ENCODE peak calls at places on chromosomes 4 and X, in eight cellular contexts. P is mammary epithelial cell; Z is CD8-positive, alpha-beta T cell; O is CD8-positive, alpha-beta memory T cell; D is endodermal cell; Q is stomach; W is Panc1; E is prostate gland. T is an unnamed sample.

GRCh38 chrX:78625292-78625909 is 33.7 kb downstream of the RTL3 start:
- DNase-seq in P (no peak), Z (no peak), O (no peak), D (no peak), Q (no peak), W (no peak), E (no peak), T (no peak)

GRCh38 chrX:107878106-107878505 is 52.4 kb downstream of the MID2 start:
- DNase-seq in P (no peak), Z (no peak), O (no peak), D (no peak), Q (no peak), W (no peak), E (no peak), T (no peak)

GRCh38 chrX:125826080-125826479 is 340.0 kb downstream of the DCAF12L2 start:
- DNase-seq in P (no peak), Z (no peak), O (no peak), D (no peak), Q (no peak), W (no peak), E (no peak), T (no peak)

GRCh38 chr4:75723117-75723801 is 1.1 kb upstream of the USO1 start:
- DNase-seq in P (peak), Z (no peak), O (no peak), D (no peak), Q (no peak), W (no peak), E (no peak), T (no peak)

GRCh38 chr4:41135761-41136160 is 78.6 kb downstream of the APBB2 start:
- DNase-seq in P (peak), Z (no peak), O (no peak), D (no peak), Q (no peak), W (no peak), E (no peak), T (no peak)

GRCh38 chrX:152640039-152640818 is 2.5 kb downstream of the GABRQ start:
- DNase-seq in P (no peak), Z (no peak), O (no peak), D (no peak), Q (no peak), W (no peak), E (no peak), T (no peak)

GRCh38 chrX:17547658-17548057 is 172.7 kb downstream of the NHS start:
- DNase-seq in P (peak), Z (no peak), O (no peak), D (no peak), Q (peak), W (no peak), E (no peak), T (no peak)

GRCh38 chr4:176563591-176563990 is 229.1 kb downstream of the VEGFC start:
- DNase-seq in P (no peak), Z (no peak), O (no peak), D (no peak), Q (no peak), W (no peak), E (no peak), T (no peak)

GRCh38 chrX:79369871-79370270 is 2.7 kb upstream of the ITM2A start:
- DNase-seq in P (no peak), Z (no peak), O (no peak), D (no peak), Q (no peak), W (no peak), E (no peak), T (no peak)

GRCh38 chrX:140917354-140918115 is 84.9 kb upstream of the SPANXB1 start:
- DNase-seq in P (no peak), Z (no peak), O (no peak), D (no peak), Q (no peak), W (no peak), E (no peak), T (no peak)

GRCh38 chr4:185424905-185425599 is 712 bp downstream of the UFSP2 start:
- DNase-seq in P (peak), Z (no peak), O (peak), D (peak), Q (no peak), W (no peak), E (peak), T (no peak)

GRCh38 chr4:180808862-180809261 is 1434.3 kb upstream of the TENM3 start:
- DNase-seq in P (no peak), Z (no peak), O (no peak), D (no peak), Q (no peak), W (no peak), E (no peak), T (no peak)

GRCh38 chr4:53314257-53314656 is 51.6 kb downstream of the SCFD2 start:
- DNase-seq in P (no peak), Z (no peak), O (no peak), D (no peak), Q (no peak), W (no peak), E (no peak), T (no peak)

GRCh38 chrX:56228914-56229313 is 3.2 kb upstream of the KLF8 start:
- DNase-seq in P (no peak), Z (no peak), O (no peak), D (peak), Q (no peak), W (no peak), E (peak), T (no peak)
- H3K27ac ChIP-seq in P (no peak), Z (no peak), O (no peak), D (no peak), Q (no peak), W (no peak), E (no peak), T (no peak)

GRCh38 chr4:121454251-121454979 is 73.6 kb upstream of the QRFPR start:
- DNase-seq in P (no peak), Z (no peak), O (no peak), D (peak), Q (no peak), W (no peak), E (no peak), T (no peak)

GRCh38 chr4:121448231-121448630 is 67.4 kb upstream of the QRFPR start:
- DNase-seq in P (peak), Z (no peak), O (no peak), D (no peak), Q (peak), W (no peak), E (no peak), T (no peak)

GRCh38 chr4:121449416-121449815 is 68.6 kb upstream of the QRFPR start:
- DNase-seq in P (no peak), Z (no peak), O (no peak), D (no peak), Q (no peak), W (no peak), E (no peak), T (no peak)

GRCh38 chr4:121455285-121455684 is 74.5 kb upstream of the QRFPR start:
- DNase-seq in P (no peak), Z (no peak), O (no peak), D (no peak), Q (no peak), W (no peak), E (no peak), T (no peak)

DNA sequence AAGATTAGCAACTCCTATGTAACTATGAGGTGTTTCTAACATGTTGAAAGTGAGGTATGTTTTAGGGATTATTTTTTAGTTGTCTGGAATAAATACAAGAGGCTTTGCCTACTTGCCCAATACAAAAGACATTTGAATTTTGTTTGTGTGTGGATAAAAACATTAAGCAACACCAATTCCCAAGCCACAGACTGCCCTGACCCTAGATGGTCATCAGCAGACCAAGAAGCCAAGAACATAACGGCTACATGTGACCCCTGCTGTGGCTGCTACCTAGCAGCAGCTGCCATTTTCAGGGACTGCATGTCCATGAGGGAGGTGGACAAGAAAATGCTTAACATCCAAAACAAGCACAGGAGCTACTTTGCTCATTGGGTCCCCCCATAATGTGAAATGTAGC is 70.5 kb upstream of the QRFPR start:
- DNase-seq in P (no peak), Z (no peak), O (no peak), D (no peak), Q (no peak), W (no peak), E (no peak), T (no peak)
- H3K4me3 ChIP-seq in P (no peak), Z (no peak), O (no peak), D (no peak), Q (no peak), W (no peak), E (no peak), T (no peak)

DNA sequence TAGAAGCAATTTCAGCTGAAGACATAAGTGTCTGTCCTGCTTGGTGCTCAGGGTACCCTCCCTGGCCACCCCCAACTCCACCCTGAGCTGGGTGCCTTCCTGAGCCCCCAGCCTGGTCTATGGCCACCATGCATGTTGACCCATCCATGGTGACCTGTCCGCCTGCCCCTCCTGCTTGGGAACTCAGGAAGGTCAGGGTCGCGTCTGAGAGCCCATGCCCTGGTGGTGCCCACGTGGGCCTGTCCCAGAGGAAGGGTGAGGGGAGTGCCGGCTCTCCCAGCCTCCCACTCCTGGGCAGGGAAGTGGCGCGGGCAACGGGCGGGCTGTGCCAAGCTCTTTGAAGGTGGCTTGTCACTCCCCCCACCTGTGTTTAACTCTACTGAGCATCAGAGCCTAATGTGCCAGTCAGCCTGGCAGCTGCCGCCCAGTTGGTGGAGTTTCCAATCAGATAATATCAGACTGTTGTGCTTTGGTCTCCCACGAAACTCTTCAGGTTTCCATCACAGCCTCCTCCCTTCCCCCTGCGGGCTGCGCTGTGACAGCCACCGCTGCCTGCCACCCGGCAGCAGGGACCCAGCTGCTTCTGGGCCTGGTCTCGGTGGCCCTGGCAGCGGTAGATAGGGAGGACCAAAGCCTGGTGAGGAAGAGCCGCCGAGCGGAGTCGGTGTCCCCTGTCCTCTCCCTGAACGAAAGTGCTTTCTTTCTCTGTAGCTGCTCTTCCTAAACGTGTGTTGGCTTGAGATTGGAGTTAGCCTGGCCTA is 4.8 kb downstream of the SH3BP2 start:
- DNase-seq in P (no peak), Z (peak), O (peak), D (no peak), Q (peak), W (no peak), E (peak), T (peak)
- H3K27ac ChIP-seq in P (no peak), Z (no peak), O (no peak), D (no peak), Q (peak), W (peak), E (peak), T (peak)

DNA sequence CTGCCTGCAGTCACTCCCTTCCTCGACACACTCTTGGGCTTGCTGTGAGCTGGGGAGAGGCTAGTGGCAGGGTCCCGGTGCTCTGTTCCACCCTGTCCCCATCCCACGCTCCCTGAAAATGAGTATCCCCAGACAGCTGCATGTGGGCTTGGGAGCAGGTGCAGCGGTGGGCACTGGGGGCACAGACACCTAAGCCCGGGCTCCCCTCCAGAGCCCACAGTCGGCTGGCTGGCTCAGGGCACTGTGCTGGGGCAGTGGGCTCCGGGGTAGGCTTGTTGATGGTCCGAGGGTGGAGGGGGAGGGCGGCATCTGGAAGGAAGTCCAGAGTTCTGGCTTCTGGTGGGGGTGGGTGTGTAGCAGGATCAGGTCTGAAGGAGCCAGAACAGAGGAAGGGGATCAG is 113.7 kb downstream of the SORCS2 start:
- DNase-seq in P (no peak), Z (no peak), O (no peak), D (no peak), Q (no peak), W (no peak), E (no peak), T (no peak)
- H3K4me3 ChIP-seq in P (no peak), Z (no peak), O (no peak), D (no peak), Q (no peak), W (no peak), E (no peak), T (no peak)

GRCh38 chr4:39559641-39560040 is 32.4 kb upstream of the UGDH start:
- DNase-seq in P (no peak), Z (no peak), O (no peak), D (no peak), Q (peak), W (no peak), E (no peak), T (no peak)

GRCh38 chr4:39555472-39555871 is 28.2 kb upstream of the UGDH start:
- DNase-seq in P (no peak), Z (no peak), O (no peak), D (no peak), Q (no peak), W (no peak), E (no peak), T (no peak)
- H3K27ac ChIP-seq in P (no peak), Z (no peak), O (no peak), D (no peak), Q (no peak), W (peak), E (no peak), T (no peak)

T was measured in naive thymus-derived CD4-positive, alpha-beta T cell.